ENCODE peak calls at places on chromosomes 16 and 17, in eight cellular contexts. N is fibroblast of villous mesenchyme, V is RWPE1, X is amniotic epithelial cell, M is lung, D is NCI-H1436 treated with DMSO at 0.1 percent for 48 hours, G is HEK293T, E is GDM1. R is an unnamed sample.

GRCh38 chr17:58302919-58303551 is 22.3 kb upstream of the MPO start:
- DNase-seq in G (no peak), M (peak; percentile 21), N (no peak), E (no peak), D (no peak), V (no peak), X (no peak), R (no peak)

GRCh38 chr17:73613947-73614655 is 30.1 kb downstream of the SDK2 start:
- DNase-seq in G (no peak), E (no peak), X (no peak), V (no peak), M (no peak), N (no peak), D (no peak), R (no peak)

GRCh38 chr16:28105954-28106353 is 42.4 kb upstream of the GSG1L start:
- DNase-seq in D (no peak), V (no peak), X (no peak), E (no peak), M (no peak), N (no peak), G (no peak), R (no peak)

GRCh38 chr17:41689497-41690299 is 1.0 kb downstream of the EIF1 start:
- DNase-seq in N (peak; percentile 72), V (no peak), D (no peak), X (peak; percentile 65), E (no peak), M (peak; percentile 53), G (no peak), R (no peak)

GRCh38 chr16:85709766-85710423 is 21.1 kb upstream of the GINS2 start:
- DNase-seq in N (no peak), E (no peak), G (no peak), D (no peak), V (no peak), X (no peak), M (no peak), R (no peak)

GRCh38 chr16:23373436-23374219 is 71.5 kb downstream of the SCNN1B start:
- DNase-seq in N (no peak), M (no peak), D (no peak), V (no peak), E (no peak), G (no peak), X (no peak), R (no peak)

GRCh38 chr17:50114849-50115357 is 15.1 kb downstream of the SAMD14 start:
- DNase-seq in E (peak; percentile 59), G (peak; percentile 70), M (no peak), D (peak; percentile 11), V (no peak), N (peak; percentile 67), X (peak; percentile 70), R (no peak)

GRCh38 chr17:81869221-81870154 is 1.6 kb downstream of the ARHGDIA start:
- DNase-seq in N (peak; percentile 47), M (no peak), X (peak; percentile 31), E (no peak), D (no peak), V (no peak), G (peak; percentile 74), R (peak; percentile 18)

GRCh38 chr17:61474235-61474927 is 22.2 kb downstream of the TBX4 start:
- DNase-seq in M (no peak), N (peak; percentile 56), E (no peak), G (no peak), X (no peak), V (peak; percentile 94), D (no peak), R (no peak)

R was measured in thyroid gland.